ENCODE peak calls at places on chromosome 1, in six cellular contexts. One of them, this sample, is unnamed.

GRCh38 chr1:65001238-65001792 is 35.0 kb upstream of the JAK1 start:
- DNase-seq in trophoblast cell: peak; percentile 49
- DNase-seq in neuronal stem cell: no peak
- DNase-seq in H9: peak; percentile 67
- DNase-seq in H1: peak; percentile 72
- DNase-seq in mesenchymal stem cell: peak; percentile 70
- DNase-seq in this sample: peak; percentile 68

GRCh38 chr1:6730889-6731288 is 29.3 kb upstream of the DNAJC11 start:
- DNase-seq in mesenchymal stem cell: no peak
- DNase-seq in trophoblast cell: no peak
- DNase-seq in H9: no peak
- DNase-seq in H1: no peak
- DNase-seq in neuronal stem cell: no peak
- DNase-seq in this sample: no peak

GRCh38 chr1:245051349-245052221 is 103.2 kb upstream of the KIF26B start:
- DNase-seq in mesenchymal stem cell: peak; percentile 58
- DNase-seq in neuronal stem cell: no peak
- DNase-seq in H1: peak; percentile 52
- DNase-seq in H9: peak; percentile 61
- DNase-seq in trophoblast cell: peak; percentile 20
- DNase-seq in this sample: peak; percentile 62

GRCh38 chr1:29243023-29243862 is 6.9 kb downstream of the PTPRU start:
- DNase-seq in mesenchymal stem cell: no peak
- DNase-seq in H1: no peak
- DNase-seq in H9: no peak
- DNase-seq in neuronal stem cell: no peak
- DNase-seq in trophoblast cell: no peak
- DNase-seq in this sample: no peak

GRCh38 chr1:55781944-55782482 is 566.8 kb upstream of the USP24 start:
- DNase-seq in trophoblast cell: no peak
- DNase-seq in H1: no peak
- DNase-seq in mesenchymal stem cell: peak; percentile 89
- DNase-seq in H9: no peak
- DNase-seq in neuronal stem cell: no peak
- DNase-seq in this sample: peak; percentile 94

GRCh38 chr1:8987881-8988617 is 38.2 kb downstream of the SLC2A7 start:
- DNase-seq in H1: peak; percentile 95
- DNase-seq in neuronal stem cell: peak; percentile 44
- DNase-seq in mesenchymal stem cell: peak; percentile 53
- DNase-seq in H9: peak; percentile 68
- DNase-seq in trophoblast cell: no peak
- DNase-seq in this sample: peak; percentile 32

GRCh38 chr1:97108200-97108599 is 386.6 kb downstream of the PTBP2 start:
- DNase-seq in neuronal stem cell: no peak
- DNase-seq in trophoblast cell: no peak
- DNase-seq in mesenchymal stem cell: no peak
- DNase-seq in H9: no peak
- DNase-seq in H1: no peak
- DNase-seq in this sample: peak; percentile 20

GRCh38 chr1:5915587-5916571 is 76.3 kb downstream of the NPHP4 start:
- DNase-seq in neuronal stem cell: no peak
- DNase-seq in H1: peak; percentile 45
- DNase-seq in trophoblast cell: no peak
- DNase-seq in mesenchymal stem cell: peak; percentile 52
- DNase-seq in H9: peak; percentile 20
- DNase-seq in this sample: peak; percentile 65

DNA sequence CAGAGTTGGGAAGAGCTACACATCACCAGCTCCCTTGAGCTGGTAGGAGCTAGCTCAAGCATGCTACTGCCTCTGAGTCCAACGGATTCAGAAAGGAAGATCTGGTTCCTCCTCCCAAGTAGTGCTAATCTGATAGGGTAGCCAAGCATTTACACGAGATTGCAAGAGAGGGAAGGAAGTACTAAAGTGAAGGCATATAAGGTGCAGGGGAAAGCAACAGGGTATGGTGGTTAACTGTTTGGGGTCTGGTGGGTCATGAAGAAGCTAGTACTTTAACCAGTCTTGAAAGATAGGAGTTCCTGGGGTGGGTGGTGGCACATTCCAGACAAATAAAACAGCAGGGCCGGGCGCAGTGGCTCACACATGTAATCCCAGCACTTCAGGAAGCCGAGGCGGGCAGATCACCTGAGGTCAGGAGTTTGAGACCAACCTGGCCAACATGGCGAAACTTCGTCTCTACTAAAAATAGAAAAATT is 20.2 kb upstream of the ZNF436 start:
- DNase-seq in H1: no peak
- DNase-seq in H9: no peak
- DNase-seq in mesenchymal stem cell: no peak
- DNase-seq in trophoblast cell: peak; percentile 87
- DNase-seq in neuronal stem cell: no peak
- DNase-seq in this sample: no peak
- H3K14ac ChIP-seq in H1: no peak overlapping the region
- H3K14ac ChIP-seq in H9: no peak overlapping the region
- H3K14ac ChIP-seq in mesenchymal stem cell: no peak overlapping the region
- H3K14ac ChIP-seq in trophoblast cell: no peak overlapping the region
- H3K14ac ChIP-seq in neuronal stem cell: no peak overlapping the region
- H3K14ac ChIP-seq in this sample: no peak overlapping the region

GRCh38 chr1:19450811-19451564 is 34.4 kb downstream of the CAPZB start:
- DNase-seq in trophoblast cell: peak; percentile 44
- DNase-seq in H1: no peak
- DNase-seq in neuronal stem cell: no peak
- DNase-seq in H9: no peak
- DNase-seq in mesenchymal stem cell: peak; percentile 97
- DNase-seq in this sample: peak; percentile 99
- H3K23ac ChIP-seq in trophoblast cell: no peak overlapping the region
- H3K23ac ChIP-seq in H1: no peak overlapping the region
- H3K23ac ChIP-seq in neuronal stem cell: no peak overlapping the region
- H3K23ac ChIP-seq in H9: no peak overlapping the region
- H3K23ac ChIP-seq in mesenchymal stem cell: no peak overlapping the region
- H3K23ac ChIP-seq in this sample: no peak overlapping the region

GRCh38 chr1:21829294-21829693 is 17.2 kb downstream of the LDLRAD2 start:
- DNase-seq in H1: no peak
- DNase-seq in H9: peak; percentile 22
- DNase-seq in trophoblast cell: no peak
- DNase-seq in neuronal stem cell: no peak
- DNase-seq in mesenchymal stem cell: no peak
- DNase-seq in this sample: no peak
- H3K14ac ChIP-seq in H1: no peak overlapping the region
- H3K14ac ChIP-seq in H9: no peak overlapping the region
- H3K14ac ChIP-seq in trophoblast cell: no peak overlapping the region
- H3K14ac ChIP-seq in neuronal stem cell: peak overlapping the region; percentile 82
- H3K14ac ChIP-seq in mesenchymal stem cell: no peak overlapping the region
- H3K14ac ChIP-seq in this sample: no peak overlapping the region

GRCh38 chr1:32013386-32014198 is at the start of gene KHDRBS1:
- DNase-seq in neuronal stem cell: peak; percentile 99
- DNase-seq in mesenchymal stem cell: peak; percentile 99
- DNase-seq in trophoblast cell: peak; percentile 100
- DNase-seq in H1: peak; percentile 96
- DNase-seq in H9: peak; percentile 97
- DNase-seq in this sample: peak; percentile 99
- H3K23ac ChIP-seq in neuronal stem cell: peak within 1 kb of the TSS; percentile 99
- H3K23ac ChIP-seq in mesenchymal stem cell: peak within 1 kb of the TSS; percentile 70
- H3K23ac ChIP-seq in trophoblast cell: no peak within 1 kb of the TSS
- H3K23ac ChIP-seq in H1: no peak within 1 kb of the TSS
- H3K23ac ChIP-seq in H9: no peak within 1 kb of the TSS
- H3K23ac ChIP-seq in this sample: peak within 1 kb of the TSS; percentile 99

GRCh38 chr1:36973056-36973455 is 61.3 kb downstream of the GRIK3 start:
- DNase-seq in neuronal stem cell: no peak
- DNase-seq in mesenchymal stem cell: no peak
- DNase-seq in H1: no peak
- DNase-seq in trophoblast cell: no peak
- DNase-seq in H9: no peak
- DNase-seq in this sample: no peak
- H3K14ac ChIP-seq in neuronal stem cell: no peak overlapping the region
- H3K14ac ChIP-seq in mesenchymal stem cell: no peak overlapping the region
- H3K14ac ChIP-seq in H1: no peak overlapping the region
- H3K14ac ChIP-seq in trophoblast cell: no peak overlapping the region
- H3K14ac ChIP-seq in H9: no peak overlapping the region
- H3K14ac ChIP-seq in this sample: no peak overlapping the region

GRCh38 chr1:21333824-21334213 is 43.6 kb upstream of the ECE1 start:
- DNase-seq in trophoblast cell: no peak
- DNase-seq in H1: no peak
- DNase-seq in neuronal stem cell: no peak
- DNase-seq in mesenchymal stem cell: no peak
- DNase-seq in H9: no peak
- DNase-seq in this sample: no peak

GRCh38 chr1:21334214-21335087 is 44.2 kb upstream of the ECE1 start:
- DNase-seq in mesenchymal stem cell: peak; percentile 99
- DNase-seq in H9: peak; percentile 82
- DNase-seq in neuronal stem cell: no peak
- DNase-seq in trophoblast cell: peak; percentile 40
- DNase-seq in H1: peak; percentile 89
- DNase-seq in this sample: peak; percentile 86

GRCh38 chr1:21329209-21329844 is 39.1 kb upstream of the ECE1 start:
- DNase-seq in trophoblast cell: peak; percentile 46
- DNase-seq in H9: no peak
- DNase-seq in neuronal stem cell: no peak
- DNase-seq in H1: no peak
- DNase-seq in mesenchymal stem cell: no peak
- DNase-seq in this sample: no peak

GRCh38 chr1:21332691-21333449 is 42.6 kb upstream of the ECE1 start:
- DNase-seq in H1: no peak
- DNase-seq in H9: no peak
- DNase-seq in neuronal stem cell: no peak
- DNase-seq in mesenchymal stem cell: no peak
- DNase-seq in trophoblast cell: no peak
- DNase-seq in this sample: no peak

DNA sequence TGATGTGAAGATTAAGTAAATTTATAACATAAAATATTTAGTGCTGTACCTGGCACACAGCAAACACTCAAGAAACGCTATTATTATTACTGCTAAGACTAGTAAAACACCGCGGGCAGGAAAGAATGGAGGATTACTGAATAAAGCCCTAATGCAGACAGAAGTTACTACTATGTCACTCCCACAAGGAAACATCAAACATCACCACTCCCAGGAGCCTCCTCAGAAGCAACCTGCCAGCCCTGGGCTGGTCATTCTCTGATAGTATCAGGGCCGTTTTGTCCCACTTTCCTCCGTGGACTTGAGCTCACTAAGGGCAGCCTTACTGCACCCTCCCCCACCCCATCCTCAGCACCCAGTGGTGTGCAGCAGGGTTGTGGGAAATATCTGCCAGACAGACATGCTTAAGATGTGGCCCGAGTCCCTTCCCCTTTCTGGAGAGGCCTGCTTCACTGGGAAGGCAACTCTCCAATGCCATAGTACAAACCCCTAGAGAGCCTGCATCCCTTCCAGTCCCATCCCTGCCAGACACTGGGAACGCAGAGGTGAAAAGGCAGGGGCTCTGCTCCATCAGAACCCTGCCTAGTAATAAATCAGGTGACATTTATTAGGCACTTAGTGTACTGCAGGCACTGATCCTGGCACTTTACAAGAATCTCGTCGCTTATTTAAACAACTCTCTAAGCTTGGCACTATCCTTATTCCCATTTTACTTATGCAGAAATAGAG is 41.7 kb upstream of the ECE1 start:
- DNase-seq in H1: no peak
- DNase-seq in H9: no peak
- DNase-seq in mesenchymal stem cell: peak; percentile 72
- DNase-seq in neuronal stem cell: no peak
- DNase-seq in trophoblast cell: no peak
- DNase-seq in this sample: no peak
- H3K23ac ChIP-seq in H1: no peak overlapping the region
- H3K23ac ChIP-seq in H9: no peak overlapping the region
- H3K23ac ChIP-seq in mesenchymal stem cell: no peak overlapping the region
- H3K23ac ChIP-seq in neuronal stem cell: no peak overlapping the region
- H3K23ac ChIP-seq in trophoblast cell: no peak overlapping the region
- H3K23ac ChIP-seq in this sample: peak overlapping the region; percentile 17

GRCh38 chr1:166527752-166528151 is 311.5 kb upstream of the POGK start:
- DNase-seq in trophoblast cell: no peak
- DNase-seq in mesenchymal stem cell: no peak
- DNase-seq in H1: no peak
- DNase-seq in neuronal stem cell: no peak
- DNase-seq in H9: no peak
- DNase-seq in this sample: no peak
- H3K14ac ChIP-seq in trophoblast cell: no peak overlapping the region
- H3K14ac ChIP-seq in mesenchymal stem cell: no peak overlapping the region
- H3K14ac ChIP-seq in H1: no peak overlapping the region
- H3K14ac ChIP-seq in neuronal stem cell: no peak overlapping the region
- H3K14ac ChIP-seq in H9: no peak overlapping the region
- H3K14ac ChIP-seq in this sample: no peak overlapping the region